ENCODE peak calls at places on chromosomes 2 and 18, in four cellular contexts. One of them, this sample, is unnamed.

GRCh38 chr18:78049281-78049680 is 799.6 kb downstream of the GALR1 start:
- DNase-seq in thoracic aorta: no peak
- DNase-seq in fibroblast of lung: no peak
- DNase-seq in adrenal gland: no peak
- DNase-seq in this sample: no peak

GRCh38 chr2:229955663-229956062 is 33.4 kb downstream of the FBXO36 start:
- DNase-seq in thoracic aorta: no peak
- DNase-seq in fibroblast of lung: no peak
- DNase-seq in adrenal gland: no peak
- DNase-seq in this sample: no peak

GRCh38 chr2:38505779-38506178 is 96.9 kb downstream of the HNRNPLL start:
- DNase-seq in thoracic aorta: no peak
- DNase-seq in fibroblast of lung: peak; percentile 87
- DNase-seq in adrenal gland: peak; percentile 87
- DNase-seq in this sample: no peak

GRCh38 chr2:60707750-60708371 is 48.2 kb upstream of the PAPOLG start:
- DNase-seq in thoracic aorta: no peak
- DNase-seq in fibroblast of lung: peak; percentile 47
- DNase-seq in adrenal gland: no peak
- DNase-seq in this sample: peak; percentile 1

GRCh38 chr2:75003276-75003675 is 44.8 kb downstream of the POLE4 start:
- DNase-seq in thoracic aorta: no peak
- DNase-seq in fibroblast of lung: no peak
- DNase-seq in adrenal gland: no peak
- DNase-seq in this sample: no peak

GRCh38 chr2:139142252-139142651 is 362.1 kb upstream of the NXPH2 start:
- DNase-seq in thoracic aorta: no peak
- DNase-seq in fibroblast of lung: peak; percentile 20
- DNase-seq in adrenal gland: no peak
- DNase-seq in this sample: peak; percentile 30

GRCh38 chr2:39530423-39530866 is 93.4 kb upstream of the MAP4K3 start:
- DNase-seq in thoracic aorta: no peak
- DNase-seq in fibroblast of lung: peak; percentile 65
- DNase-seq in adrenal gland: no peak
- DNase-seq in this sample: no peak

GRCh38 chr2:144372484-144373195 is 147.3 kb downstream of the ZEB2 start:
- DNase-seq in thoracic aorta: no peak
- DNase-seq in fibroblast of lung: no peak
- DNase-seq in adrenal gland: peak; percentile 58
- DNase-seq in this sample: no peak

GRCh38 chr2:66428986-66429612 is 5.8 kb upstream of the MEIS1 start:
- DNase-seq in thoracic aorta: no peak
- DNase-seq in fibroblast of lung: peak; percentile 80
- DNase-seq in adrenal gland: no peak
- DNase-seq in this sample: no peak

GRCh38 chr18:23053756-23054457 is 81.4 kb upstream of the CABLES1 start:
- DNase-seq in thoracic aorta: no peak
- DNase-seq in fibroblast of lung: peak; percentile 35
- DNase-seq in adrenal gland: no peak
- DNase-seq in this sample: peak; percentile 27

GRCh38 chr2:85437488-85438290 is 19.2 kb downstream of the SH2D6 start:
- DNase-seq in thoracic aorta: no peak
- DNase-seq in fibroblast of lung: peak; percentile 93
- DNase-seq in adrenal gland: peak; percentile 95
- DNase-seq in this sample: no peak
- H3K4me3 ChIP-seq in thoracic aorta: peak overlapping the region; percentile 73
- H3K4me3 ChIP-seq in fibroblast of lung: peak overlapping the region; percentile 22
- H3K4me3 ChIP-seq in adrenal gland: no peak overlapping the region
- H3K4me3 ChIP-seq in this sample: no peak overlapping the region

GRCh38 chr2:127157651-127158460 is 50.9 kb upstream of the BIN1 start:
- DNase-seq in thoracic aorta: no peak
- DNase-seq in fibroblast of lung: peak; percentile 45
- DNase-seq in adrenal gland: peak; percentile 49
- DNase-seq in this sample: no peak
- TF ChIP-seq CTCF in thoracic aorta: no peak
- TF ChIP-seq CTCF in fibroblast of lung: peak; percentile 44
- TF ChIP-seq CTCF in adrenal gland: no peak
- TF ChIP-seq CTCF in this sample: no peak

GRCh38 chr2:32063310-32064020 is at the start of gene SPAST:
- DNase-seq in thoracic aorta: peak; percentile 91
- DNase-seq in fibroblast of lung: peak; percentile 96
- DNase-seq in adrenal gland: peak; percentile 98
- DNase-seq in this sample: peak; percentile 86

GRCh38 chr2:32064021-32064678 is 794 bp downstream of the SPAST start:
- DNase-seq in thoracic aorta: no peak
- DNase-seq in fibroblast of lung: peak; percentile 7
- DNase-seq in adrenal gland: peak; percentile 56
- DNase-seq in this sample: no peak

GRCh38 chr2:32061973-32062861 is 1.1 kb upstream of the SPAST start:
- DNase-seq in thoracic aorta: no peak
- DNase-seq in fibroblast of lung: peak; percentile 28
- DNase-seq in adrenal gland: peak; percentile 77
- DNase-seq in this sample: no peak

GRCh38 chr2:32067549-32067948 is 4.2 kb downstream of the SPAST start:
- DNase-seq in thoracic aorta: no peak
- DNase-seq in fibroblast of lung: no peak
- DNase-seq in adrenal gland: no peak
- DNase-seq in this sample: no peak

DNA sequence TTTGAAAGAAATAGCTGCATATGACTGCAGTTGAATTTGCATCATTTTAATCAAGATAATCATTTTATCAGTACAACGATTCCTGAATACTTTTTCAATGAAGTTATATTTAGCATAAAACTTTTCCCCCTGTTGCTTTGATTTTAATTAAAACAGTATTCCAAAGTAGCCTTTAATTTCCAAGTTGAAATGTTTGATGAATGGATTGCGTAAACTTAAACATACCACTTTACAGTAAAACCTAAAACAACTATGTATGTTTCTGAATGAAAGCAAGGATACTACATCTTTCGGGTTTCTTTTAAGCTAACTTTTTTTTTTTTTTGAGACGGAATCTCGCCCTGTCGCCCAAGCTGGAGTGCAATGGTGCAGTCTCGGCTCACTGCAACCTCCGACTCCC is 1.4 kb downstream of the SPAST start:
- DNase-seq in thoracic aorta: no peak
- DNase-seq in fibroblast of lung: no peak
- DNase-seq in adrenal gland: no peak
- DNase-seq in this sample: no peak
- H3K4me3 ChIP-seq in thoracic aorta: peak overlapping the region; percentile 94
- H3K4me3 ChIP-seq in fibroblast of lung: peak overlapping the region; percentile 76
- H3K4me3 ChIP-seq in adrenal gland: peak overlapping the region; percentile 75
- H3K4me3 ChIP-seq in this sample: peak overlapping the region; percentile 75

GRCh38 chr2:16218651-16219050 is 278.3 kb downstream of the MYCN start:
- DNase-seq in thoracic aorta: no peak
- DNase-seq in fibroblast of lung: no peak
- DNase-seq in adrenal gland: peak; percentile 64
- DNase-seq in this sample: no peak
- TF ChIP-seq CTCF in thoracic aorta: no peak
- TF ChIP-seq CTCF in fibroblast of lung: no peak
- TF ChIP-seq CTCF in adrenal gland: peak; percentile 44
- TF ChIP-seq CTCF in this sample: peak; percentile 37

GRCh38 chr2:28292491-28292890 is 100.2 kb upstream of the FOSL2 start:
- DNase-seq in thoracic aorta: no peak
- DNase-seq in fibroblast of lung: peak; percentile 40
- DNase-seq in adrenal gland: no peak
- DNase-seq in this sample: no peak

GRCh38 chr2:28294451-28294850 is 98.2 kb upstream of the FOSL2 start:
- DNase-seq in thoracic aorta: no peak
- DNase-seq in fibroblast of lung: no peak
- DNase-seq in adrenal gland: no peak
- DNase-seq in this sample: no peak

GRCh38 chr2:28293416-28293815 is 99.2 kb upstream of the FOSL2 start:
- DNase-seq in thoracic aorta: no peak
- DNase-seq in fibroblast of lung: no peak
- DNase-seq in adrenal gland: no peak
- DNase-seq in this sample: no peak

GRCh38 chr2:28288620-28289019 is 104.0 kb upstream of the FOSL2 start:
- DNase-seq in thoracic aorta: no peak
- DNase-seq in fibroblast of lung: no peak
- DNase-seq in adrenal gland: no peak
- DNase-seq in this sample: no peak

DNA sequence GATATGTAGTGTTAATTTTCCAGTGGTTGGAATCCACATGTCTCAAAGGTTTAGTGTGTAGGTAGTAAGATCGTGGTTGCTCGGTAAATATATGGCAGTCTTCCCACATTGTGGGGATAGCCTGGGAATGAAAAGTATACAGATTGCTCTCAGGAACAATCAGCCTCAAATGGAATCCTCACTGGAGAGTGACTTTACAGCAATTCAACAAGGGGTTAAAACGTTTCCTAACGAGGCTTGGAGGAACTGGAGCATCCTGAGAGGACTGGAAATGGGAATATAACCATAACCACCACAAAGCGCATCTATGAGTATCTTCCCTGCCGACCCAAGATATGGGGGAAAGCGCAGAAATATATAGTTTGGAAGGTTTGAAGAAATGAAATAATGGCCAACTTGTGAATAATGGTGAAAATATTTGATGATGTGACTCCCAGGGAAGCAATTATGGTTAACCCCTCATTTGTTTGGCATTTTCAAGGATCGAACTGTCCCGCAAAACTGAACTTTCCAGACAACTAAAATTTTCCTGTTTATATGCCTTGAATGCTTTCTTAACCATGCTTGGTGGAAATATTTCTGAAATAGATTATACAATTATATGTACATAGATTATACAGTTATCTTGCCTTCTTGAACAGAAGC is 100.7 kb upstream of the FOSL2 start:
- DNase-seq in thoracic aorta: no peak
- DNase-seq in fibroblast of lung: peak; percentile 27
- DNase-seq in adrenal gland: no peak
- DNase-seq in this sample: no peak
- H3K4me3 ChIP-seq in thoracic aorta: no peak overlapping the region
- H3K4me3 ChIP-seq in fibroblast of lung: no peak overlapping the region
- H3K4me3 ChIP-seq in adrenal gland: no peak overlapping the region
- H3K4me3 ChIP-seq in this sample: no peak overlapping the region

DNA sequence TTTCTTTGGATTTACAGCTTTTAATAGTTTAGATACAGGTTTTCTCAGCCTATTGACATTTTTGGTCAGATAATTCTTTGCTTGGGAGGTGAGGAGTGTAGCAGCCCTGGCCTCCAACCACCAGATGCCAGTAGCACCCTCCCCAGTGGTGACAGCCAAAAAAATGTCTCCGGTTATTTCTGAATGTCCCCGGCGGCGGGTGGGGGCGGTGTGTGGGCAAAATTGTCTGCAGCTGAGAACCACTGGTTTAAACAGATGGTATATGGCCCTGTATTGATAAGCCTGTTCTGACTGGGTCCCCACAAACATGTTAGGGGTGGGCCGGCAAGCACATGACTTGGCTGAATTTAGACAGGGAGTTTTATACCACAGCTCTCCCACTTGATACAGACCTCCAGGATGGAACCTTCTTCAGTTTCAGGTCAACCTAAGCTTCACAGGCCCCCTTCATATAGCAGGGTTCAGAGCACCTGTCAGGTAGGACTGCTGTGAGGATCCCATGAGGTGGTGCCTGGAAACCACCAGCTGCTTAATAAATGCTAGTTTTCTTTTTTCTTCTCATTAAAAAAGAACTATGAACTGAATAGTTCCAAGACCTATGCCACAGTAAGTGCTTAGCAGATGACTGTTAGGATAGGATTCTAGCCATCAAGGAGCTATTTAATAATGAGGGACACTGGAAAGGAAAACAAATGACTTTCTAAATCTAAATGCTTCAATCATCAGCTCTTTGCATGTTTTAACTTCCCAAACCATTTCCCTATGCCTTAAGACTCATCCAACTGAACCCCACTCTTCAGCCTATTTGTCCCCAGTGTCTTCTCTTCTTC is 18.1 kb downstream of the LPIN2 start:
- DNase-seq in thoracic aorta: no peak
- DNase-seq in fibroblast of lung: no peak
- DNase-seq in adrenal gland: no peak
- DNase-seq in this sample: no peak
- TF ChIP-seq CTCF in thoracic aorta: peak; percentile 58
- TF ChIP-seq CTCF in fibroblast of lung: no peak
- TF ChIP-seq CTCF in adrenal gland: peak; percentile 27
- TF ChIP-seq CTCF in this sample: peak; percentile 8

GRCh38 chr2:119683074-119683716 is 4.2 kb downstream of the TMEM177 start:
- DNase-seq in thoracic aorta: no peak
- DNase-seq in fibroblast of lung: no peak
- DNase-seq in adrenal gland: peak; percentile 48
- DNase-seq in this sample: no peak

GRCh38 chr2:119682578-119682977 is 3.6 kb downstream of the TMEM177 start:
- DNase-seq in thoracic aorta: no peak
- DNase-seq in fibroblast of lung: no peak
- DNase-seq in adrenal gland: no peak
- DNase-seq in this sample: no peak

GRCh38 chr2:119681868-119682220 is 2.8 kb downstream of the TMEM177 start:
- DNase-seq in thoracic aorta: no peak
- DNase-seq in fibroblast of lung: no peak
- DNase-seq in adrenal gland: peak; percentile 25
- DNase-seq in this sample: no peak

GRCh38 chr2:119684553-119684952 is 5.6 kb downstream of the TMEM177 start:
- DNase-seq in thoracic aorta: no peak
- DNase-seq in fibroblast of lung: no peak
- DNase-seq in adrenal gland: peak; percentile 55
- DNase-seq in this sample: no peak

GRCh38 chr2:119683717-119684443 is 4.9 kb downstream of the TMEM177 start:
- DNase-seq in thoracic aorta: no peak
- DNase-seq in fibroblast of lung: peak; percentile 23
- DNase-seq in adrenal gland: peak; percentile 74
- DNase-seq in this sample: no peak
- H3K4me3 ChIP-seq in thoracic aorta: no peak overlapping the region
- H3K4me3 ChIP-seq in fibroblast of lung: no peak overlapping the region
- H3K4me3 ChIP-seq in adrenal gland: no peak overlapping the region
- H3K4me3 ChIP-seq in this sample: no peak overlapping the region

GRCh38 chr2:191499874-191500565 is 177.9 kb upstream of the NABP1 start:
- DNase-seq in thoracic aorta: no peak
- DNase-seq in fibroblast of lung: peak; percentile 24
- DNase-seq in adrenal gland: no peak
- DNase-seq in this sample: no peak

GRCh38 chr2:191497822-191498221 is 180.1 kb upstream of the NABP1 start:
- DNase-seq in thoracic aorta: no peak
- DNase-seq in fibroblast of lung: no peak
- DNase-seq in adrenal gland: no peak
- DNase-seq in this sample: no peak

GRCh38 chr2:191500566-191501389 is 177.2 kb upstream of the NABP1 start:
- DNase-seq in thoracic aorta: no peak
- DNase-seq in fibroblast of lung: no peak
- DNase-seq in adrenal gland: no peak
- DNase-seq in this sample: no peak

GRCh38 chr2:191496838-191497237 is 181.1 kb upstream of the NABP1 start:
- DNase-seq in thoracic aorta: no peak
- DNase-seq in fibroblast of lung: no peak
- DNase-seq in adrenal gland: no peak
- DNase-seq in this sample: no peak

DNA sequence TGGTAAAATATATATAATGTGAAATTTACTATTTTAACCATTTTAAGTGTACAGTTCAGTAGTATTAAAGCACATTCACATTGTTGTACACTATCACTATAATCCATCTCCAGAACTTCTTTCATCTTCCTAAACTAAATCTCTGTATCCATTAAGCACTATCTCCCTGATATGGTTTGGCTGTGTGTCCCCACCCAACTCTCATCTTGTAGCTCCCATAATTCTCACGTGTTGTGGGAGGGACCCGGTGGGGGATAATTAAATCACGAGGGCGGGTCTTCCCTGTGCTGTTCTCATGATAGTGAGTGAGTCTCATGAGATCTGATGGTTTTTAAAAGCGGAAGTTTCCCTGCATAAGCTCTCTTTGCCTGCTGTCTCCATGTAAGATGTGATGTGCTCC is 178.9 kb upstream of the NABP1 start:
- DNase-seq in thoracic aorta: no peak
- DNase-seq in fibroblast of lung: no peak
- DNase-seq in adrenal gland: no peak
- DNase-seq in this sample: no peak
- TF ChIP-seq CTCF in thoracic aorta: no peak
- TF ChIP-seq CTCF in fibroblast of lung: no peak
- TF ChIP-seq CTCF in adrenal gland: no peak
- TF ChIP-seq CTCF in this sample: no peak

This sample was measured in LNCaP clone FGC.